ENCODE peak calls at places on chromosomes 2 and 18, in four cellular contexts. H, T, Y and Q are unnamed samples.
A peak's percentile ranks its signal among the peaks of the same experiment; 100 is the strongest.

GRCh38 chr2:102677219-102678215 is 58.2 kb downstream of the SLC9A2 start:
- DNase-seq in H (no peak), T (no peak), Y (no peak), Q (no peak)

GRCh38 chr2:85134255-85135065 is 1.3 kb downstream of the TCF7L1 start:
- DNase-seq in H (no peak), T (peak; percentile 22), Y (no peak), Q (peak; percentile 40)

GRCh38 chr2:39378968-39379367 is 58.1 kb downstream of the MAP4K3 start:
- DNase-seq in H (no peak), T (no peak), Y (no peak), Q (no peak)

GRCh38 chr2:20164734-20165242 is 60.1 kb downstream of the SDC1 start:
- DNase-seq in H (peak; percentile 1), T (no peak), Y (no peak), Q (no peak)

GRCh38 chr2:130352229-130352628 is 3.6 kb upstream of the PTPN18 start:
- DNase-seq in H (no peak), T (no peak), Y (peak; percentile 39), Q (no peak)

GRCh38 chr2:190467575-190468083 is 59.5 kb downstream of the MFSD6 start:
- DNase-seq in H (no peak), T (no peak), Y (no peak), Q (no peak)

GRCh38 chr2:50769416-50769815 is 262.5 kb downstream of the NRXN1 start:
- DNase-seq in H (no peak), T (no peak), Y (no peak), Q (no peak)

GRCh38 chr18:77765468-77765867 is 515.8 kb downstream of the GALR1 start:
- DNase-seq in H (no peak), T (peak; percentile 12), Y (peak; percentile 56), Q (peak; percentile 10)

GRCh38 chr2:6913415-6914157 is 3.6 kb upstream of the RNF144A start:
- DNase-seq in H (no peak), T (no peak), Y (no peak), Q (no peak)

GRCh38 chr2:12759248-12759647 is 42.5 kb downstream of the TRIB2 start:
- DNase-seq in H (no peak), T (no peak), Y (no peak), Q (no peak)

GRCh38 chr2:216057688-216058193 is 23.9 kb downstream of the PECR start:
- DNase-seq in H (no peak), T (peak; percentile 64), Y (peak; percentile 25), Q (no peak)

GRCh38 chr2:191217580-191217979 is 27.6 kb upstream of the MYO1B start:
- DNase-seq in H (no peak), T (no peak), Y (no peak), Q (no peak)

GRCh38 chr2:138239902-138240595 is 261.5 kb upstream of the SPOPL start:
- DNase-seq in H (no peak), T (no peak), Y (no peak), Q (no peak)

GRCh38 chr2:132955871-132956615 is 286.0 kb upstream of the LYPD1 start:
- DNase-seq in H (no peak), T (no peak), Y (no peak), Q (no peak)

GRCh38 chr2:20877944-20878343 is 55.0 kb upstream of the LDAH start:
- DNase-seq in H (no peak), T (no peak), Y (no peak), Q (no peak)

GRCh38 chr2:172085460-172086159 is at the start of gene DLX1:
- DNase-seq in H (no peak), T (no peak), Y (no peak), Q (no peak)

GRCh38 chr2:45275235-45275805 is 266.1 kb upstream of the SIX2 start:
- DNase-seq in H (no peak), T (no peak), Y (no peak), Q (no peak)

GRCh38 chr2:207812858-207813175 is 43.1 kb upstream of the FZD5 start:
- DNase-seq in H (no peak), T (no peak), Y (no peak), Q (no peak)

GRCh38 chr2:223952280-223952968 is 4.8 kb upstream of the MRPL44 start:
- DNase-seq in H (no peak), T (no peak), Y (no peak), Q (no peak)

GRCh38 chr18:29383311-29384273 is 1206.7 kb upstream of the CDH2 start:
- DNase-seq in H (no peak), T (no peak), Y (no peak), Q (no peak)

GRCh38 chr2:199092419-199092818 is 365.3 kb downstream of the SATB2 start:
- DNase-seq in H (no peak), T (peak; percentile 32), Y (no peak), Q (no peak)

GRCh38 chr2:157459486-157459885 is 15.6 kb upstream of the CYTIP start:
- DNase-seq in H (no peak), T (no peak), Y (no peak), Q (no peak)

GRCh38 chr2:232675381-232675780 is 21.8 kb upstream of the GIGYF2 start:
- DNase-seq in H (no peak), T (no peak), Y (no peak), Q (no peak)

GRCh38 chr2:118763797-118764196 is 83.7 kb downstream of the EN1 start:
- DNase-seq in H (no peak), T (no peak), Y (no peak), Q (no peak)

GRCh38 chr18:34222025-34222395 is 2.7 kb downstream of the NOL4 start:
- DNase-seq in H (no peak), T (no peak), Y (no peak), Q (no peak)

GRCh38 chr18:9094307-9095226 is 7.9 kb upstream of the NDUFV2 start:
- DNase-seq in H (no peak), T (no peak), Y (no peak), Q (no peak)

GRCh38 chr2:117409443-117409842 is 405.0 kb upstream of the DDX18 start:
- DNase-seq in H (no peak), T (no peak), Y (no peak), Q (no peak)

GRCh38 chr2:104766683-104767082 is 87.2 kb upstream of the POU3F3 start:
- DNase-seq in H (no peak), T (no peak), Y (no peak), Q (no peak)

GRCh38 chr18:55546873-55547704 is 40.9 kb downstream of the TCF4 start:
- DNase-seq in H (no peak), T (no peak), Y (no peak), Q (no peak)

DNA sequence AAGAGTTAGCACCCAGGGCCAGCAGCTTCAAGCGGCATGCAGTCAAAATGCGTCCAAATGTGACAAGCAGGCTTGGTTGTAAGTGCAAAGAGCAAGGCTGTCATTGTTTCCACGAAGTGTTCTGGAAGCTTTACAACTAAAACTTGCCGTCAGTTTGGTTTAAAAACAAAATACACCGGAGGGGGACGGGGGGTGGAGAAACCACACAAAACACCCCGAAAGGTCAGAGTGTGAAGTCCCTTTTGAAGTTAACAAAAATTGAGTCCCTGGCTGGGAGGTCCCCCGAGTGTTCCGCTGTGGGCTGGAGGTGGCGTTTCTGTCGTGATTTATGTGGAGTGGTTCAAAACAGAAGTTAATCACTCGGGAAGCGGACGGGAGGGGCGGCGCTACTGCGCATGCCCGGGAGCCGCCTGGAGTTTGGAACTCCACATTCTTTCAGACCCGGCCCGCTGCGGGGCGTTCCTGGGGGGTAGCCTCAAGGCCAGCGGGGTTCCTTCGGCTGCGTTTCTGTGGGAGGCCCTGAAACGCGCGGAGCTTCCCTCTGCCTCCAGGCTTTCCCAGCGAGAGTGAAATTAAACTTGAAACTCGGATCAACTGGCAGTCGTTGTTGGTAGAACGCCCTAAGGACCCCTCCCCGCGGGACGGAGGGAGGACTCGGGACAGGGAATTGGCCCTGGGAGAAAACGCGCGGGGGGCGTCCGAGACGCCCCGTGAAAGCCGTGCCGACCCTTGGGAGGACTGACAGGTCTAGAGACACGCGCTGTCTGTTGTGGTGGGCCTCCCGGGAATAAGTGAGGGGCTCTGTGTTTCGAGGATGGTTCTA is 1.4 kb downstream of the TGIF1 start:
- DNase-seq in H (peak; percentile 97), T (peak; percentile 95), Y (peak; percentile 85), Q (peak; percentile 94)
- TF ChIP-seq POLR2AphosphoS5 in H (no peak), T (peak; percentile 94), Y (peak; percentile 38), Q (peak; percentile 96)

GRCh38 chr2:14632133-14632936 is at the start of gene LRATD1:
- DNase-seq in H (peak; percentile 85), T (peak; percentile 95), Y (no peak), Q (peak; percentile 97)
- H3K27me3 ChIP-seq in H (peaks cover 20% of the 10 kb centered on the region), T (peaks cover 6% of the 10 kb centered on the region), Y (peaks cover 55% of the 10 kb centered on the region), Q (no peaks in the 10 kb centered on the region)

GRCh38 chr18:49892148-49892924 is 79.0 kb upstream of the ACAA2 start:
- DNase-seq in H (no peak), T (no peak), Y (no peak), Q (no peak)

GRCh38 chr18:49890041-49890440 is 76.7 kb upstream of the ACAA2 start:
- DNase-seq in H (no peak), T (no peak), Y (no peak), Q (no peak)

GRCh38 chr18:49884959-49885358 is 71.6 kb upstream of the ACAA2 start:
- DNase-seq in H (no peak), T (no peak), Y (no peak), Q (no peak)

GRCh38 chr18:49884465-49884864 is 71.1 kb upstream of the ACAA2 start:
- DNase-seq in H (no peak), T (no peak), Y (no peak), Q (no peak)

DNA sequence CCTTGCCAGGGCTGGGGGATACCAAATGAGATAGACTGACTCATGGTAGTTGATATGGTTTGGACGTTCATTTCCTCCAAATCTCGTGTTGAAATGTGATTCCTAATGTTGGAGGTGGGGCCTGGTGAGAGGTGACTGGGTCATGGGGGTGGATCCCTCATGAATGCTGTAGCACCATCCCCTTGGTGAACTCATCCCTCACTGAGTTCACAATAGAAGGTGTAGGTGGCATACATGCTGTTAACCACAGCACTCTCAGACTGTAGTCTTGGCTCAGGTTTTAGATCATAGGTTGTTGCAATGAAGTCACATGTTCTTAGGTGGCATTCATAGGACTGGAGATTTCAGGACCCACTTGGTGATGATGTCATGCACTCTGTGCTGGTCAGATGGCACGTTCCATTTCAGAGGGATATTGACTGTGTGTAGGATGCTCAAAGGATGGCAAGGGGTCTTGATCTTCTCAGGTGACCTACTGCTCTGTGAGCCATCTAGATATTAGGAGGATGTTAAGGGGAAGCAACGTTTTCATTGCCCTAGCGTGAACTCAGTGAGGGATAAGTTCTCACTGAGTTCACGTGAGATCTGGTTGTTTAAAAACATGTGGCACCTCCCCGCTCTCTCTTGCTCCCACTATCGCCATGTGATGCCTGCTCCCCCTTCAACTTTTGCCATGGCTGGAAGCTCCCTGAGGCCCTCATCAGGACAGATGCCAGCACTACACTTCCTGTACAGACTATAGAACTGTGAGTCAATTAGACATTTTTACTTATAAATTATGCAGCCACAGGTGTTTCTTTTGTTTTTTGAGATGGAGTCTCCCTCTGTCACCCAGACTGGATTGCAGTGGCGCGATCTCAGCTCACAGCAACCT is 73.8 kb upstream of the ACAA2 start:
- DNase-seq in H (no peak), T (no peak), Y (no peak), Q (no peak)
- TF ChIP-seq CTCF in H (no peak), T (no peak), Y (no peak), Q (no peak)

GRCh38 chr2:27824401-27824800 is 52.9 kb downstream of the MRPL33 start:
- DNase-seq in H (no peak), T (no peak), Y (no peak), Q (no peak)

GRCh38 chr2:27823135-27823534 is 51.6 kb downstream of the MRPL33 start:
- DNase-seq in H (no peak), T (no peak), Y (no peak), Q (no peak)

GRCh38 chr2:27823564-27823963 is 52.0 kb downstream of the MRPL33 start:
- DNase-seq in H (no peak), T (no peak), Y (no peak), Q (no peak)

GRCh38 chr2:27822049-27822448 is 50.5 kb downstream of the MRPL33 start:
- DNase-seq in H (no peak), T (no peak), Y (no peak), Q (no peak)
- TF ChIP-seq POLR2AphosphoS5 in H (no peak), T (no peak), Y (no peak), Q (no peak)

GRCh38 chr2:70750320-70750719 is 17.7 kb downstream of the ADD2 start:
- DNase-seq in H (no peak), T (no peak), Y (no peak), Q (no peak)
- H3K27me3 ChIP-seq in H (peaks cover 35% of the 10 kb centered on the region), T (peaks cover 28% of the 10 kb centered on the region), Y (peaks cover 3% of the 10 kb centered on the region), Q (no peaks in the 10 kb centered on the region)